ENCODE peak calls at places on chromosome 10, in five cellular contexts. T is aorta, B is body of pancreas, C is PC-3, Z is mucosa of descending colon. K is an unnamed sample.

GRCh38 chr10:125283831-125284614 is 123.7 kb upstream of the CTBP2 start:
- DNase-seq in Z (no peak), C (no peak), T (no peak), B (no peak), K (no peak)

GRCh38 chr10:103668351-103669242 is 175.1 kb downstream of the NEURL1 start:
- DNase-seq in Z (peak; percentile 74), C (no peak), B (peak; percentile 39), T (peak; percentile 79), K (peak; percentile 84)

GRCh38 chr10:114311023-114311422 is 72.0 kb downstream of the VWA2 start:
- DNase-seq in Z (no peak), C (no peak), B (no peak), T (no peak), K (no peak)

GRCh38 chr10:3009341-3009740 is 58.0 kb upstream of the PFKP start:
- DNase-seq in B (no peak), T (no peak), C (peak; percentile 36), Z (no peak), K (no peak)

GRCh38 chr10:60008816-60009215 is 102.5 kb upstream of the CCDC6 start:
- DNase-seq in Z (no peak), C (peak; percentile 74), B (no peak), T (no peak), K (no peak)

GRCh38 chr10:73163096-73163495 is 4.7 kb downstream of the ECD start:
- DNase-seq in B (no peak), C (no peak), T (no peak), Z (no peak), K (no peak)

GRCh38 chr10:96267234-96267705 is 4.1 kb downstream of the BLNK start:
- DNase-seq in T (no peak), B (no peak), Z (no peak), C (no peak), K (no peak)

GRCh38 chr10:131094406-131095108 is 217.0 kb downstream of the TCERG1L start:
- DNase-seq in B (no peak), T (no peak), Z (no peak), C (peak; percentile 3), K (peak; percentile 44)

GRCh38 chr10:71659050-71659738 is 60.4 kb downstream of the C10orf105 start:
- DNase-seq in C (no peak), T (no peak), Z (no peak), B (no peak), K (no peak)

GRCh38 chr10:74174533-74174932 is 23.5 kb downstream of the ADK start:
- DNase-seq in T (no peak), Z (no peak), C (peak; percentile 69), B (no peak), K (no peak)

GRCh38 chr10:5573968-5574641 is 49.3 kb downstream of the CALML3 start:
- DNase-seq in Z (no peak), B (no peak), C (no peak), T (peak; percentile 30), K (no peak)

GRCh38 chr10:46022978-46023702 is 7.3 kb downstream of the NCOA4 start:
- DNase-seq in C (peak; percentile 82), B (peak; percentile 89), T (peak; percentile 96), Z (peak; percentile 95), K (peak; percentile 99)

GRCh38 chr10:124059552-124059951 is 33.8 kb downstream of the CHST15 start:
- DNase-seq in T (no peak), B (no peak), C (no peak), Z (no peak), K (no peak)

GRCh38 chr10:95411635-95412034 is 120.8 kb upstream of the PDLIM1 start:
- DNase-seq in Z (no peak), T (no peak), B (no peak), C (no peak), K (no peak)

GRCh38 chr10:17007381-17007780 is 122.2 kb downstream of the CUBN start:
- DNase-seq in Z (no peak), C (no peak), T (no peak), B (no peak), K (no peak)

GRCh38 chr10:59702347-59702746 is 7.3 kb downstream of the SLC16A9 start:
- DNase-seq in T (no peak), Z (no peak), C (peak; percentile 97), B (no peak), K (no peak)

DNA sequence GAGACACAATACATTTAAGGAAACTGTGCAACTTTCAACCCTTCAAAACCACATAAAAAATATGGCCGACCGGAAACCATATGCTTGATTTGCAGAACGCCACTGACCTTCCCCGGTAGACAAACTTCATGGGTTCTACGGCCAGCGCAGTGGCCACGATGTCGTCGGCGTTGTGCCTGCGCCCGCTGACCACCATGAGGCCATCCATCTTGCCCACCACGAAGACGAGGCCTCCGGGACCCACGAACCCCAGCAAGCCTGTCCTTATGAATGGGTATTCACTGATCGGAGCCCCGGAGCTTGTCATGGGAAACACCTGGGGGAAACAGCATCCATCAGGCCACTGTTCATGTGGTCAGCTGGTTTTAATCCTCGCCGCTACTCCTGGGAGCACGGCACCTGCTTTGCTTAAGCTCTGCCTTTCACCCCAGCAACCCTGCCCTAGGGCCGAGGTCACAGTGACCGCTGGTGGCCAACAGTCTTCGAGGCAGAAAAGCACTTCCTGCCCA is 229.1 kb downstream of the ZMYND11 start:
- DNase-seq in T (no peak), Z (no peak), B (no peak), C (no peak), K (peak; percentile 59)
- H3K36me3 ChIP-seq in T (no peaks in the 10 kb centered on the region), Z (no peaks in the 10 kb centered on the region), B (no peaks in the 10 kb centered on the region), C (no peaks in the 10 kb centered on the region), K (no peaks in the 10 kb centered on the region)

DNA sequence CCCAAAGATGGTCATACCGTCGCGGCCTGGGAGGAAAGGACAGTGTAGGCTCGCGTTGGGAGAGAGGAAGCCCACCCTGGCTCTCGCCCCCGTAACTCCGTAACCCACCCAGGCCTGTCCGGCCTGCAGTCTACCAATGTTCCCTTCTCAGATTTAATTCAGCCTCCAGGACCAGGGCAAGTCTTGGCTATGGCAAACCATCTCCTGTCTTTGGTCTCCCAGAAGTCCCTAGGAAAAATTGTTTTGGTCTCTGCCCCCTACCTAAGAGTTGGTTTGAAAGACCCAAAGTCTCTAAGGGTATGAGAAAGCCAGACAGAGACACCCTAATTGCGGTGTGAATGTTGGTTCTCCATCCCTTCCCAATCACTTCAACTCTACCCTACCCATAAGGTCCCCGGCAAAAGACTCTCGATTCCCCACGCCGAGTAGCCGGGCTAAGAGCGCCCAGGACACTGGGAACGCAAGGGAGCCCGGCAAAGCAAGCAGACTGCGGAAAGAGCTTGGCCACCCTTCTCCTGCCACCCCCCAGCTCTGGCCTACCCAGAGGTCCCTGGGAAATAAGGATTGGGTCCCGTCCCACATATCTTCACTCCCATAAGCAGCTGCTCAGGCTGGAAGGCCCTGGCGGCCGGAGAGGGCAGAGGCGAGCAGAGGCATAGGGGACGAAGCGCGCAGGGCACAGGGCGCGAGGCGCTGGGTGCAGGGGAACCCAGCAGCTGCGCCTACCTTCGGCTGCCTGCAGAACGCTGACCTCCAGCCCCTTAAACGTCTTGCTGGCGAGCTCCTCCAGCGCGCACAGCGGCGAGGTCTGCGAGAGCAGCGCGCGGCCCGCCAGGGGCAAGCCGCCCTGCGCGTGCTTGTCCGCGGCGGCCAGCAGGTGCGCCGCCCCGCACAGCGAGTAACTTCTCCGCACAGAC is 1.2 kb downstream of the LBX1 start:
- DNase-seq in C (no peak), Z (no peak), B (no peak), T (no peak), K (no peak)
- H3K4me1 ChIP-seq in C (peaks cover 4% of the 10 kb centered on the region), Z (peaks cover 31% of the 10 kb centered on the region), B (peaks cover 66% of the 10 kb centered on the region), T (no peaks in the 10 kb centered on the region), K (peaks cover 11% of the 10 kb centered on the region)

DNA sequence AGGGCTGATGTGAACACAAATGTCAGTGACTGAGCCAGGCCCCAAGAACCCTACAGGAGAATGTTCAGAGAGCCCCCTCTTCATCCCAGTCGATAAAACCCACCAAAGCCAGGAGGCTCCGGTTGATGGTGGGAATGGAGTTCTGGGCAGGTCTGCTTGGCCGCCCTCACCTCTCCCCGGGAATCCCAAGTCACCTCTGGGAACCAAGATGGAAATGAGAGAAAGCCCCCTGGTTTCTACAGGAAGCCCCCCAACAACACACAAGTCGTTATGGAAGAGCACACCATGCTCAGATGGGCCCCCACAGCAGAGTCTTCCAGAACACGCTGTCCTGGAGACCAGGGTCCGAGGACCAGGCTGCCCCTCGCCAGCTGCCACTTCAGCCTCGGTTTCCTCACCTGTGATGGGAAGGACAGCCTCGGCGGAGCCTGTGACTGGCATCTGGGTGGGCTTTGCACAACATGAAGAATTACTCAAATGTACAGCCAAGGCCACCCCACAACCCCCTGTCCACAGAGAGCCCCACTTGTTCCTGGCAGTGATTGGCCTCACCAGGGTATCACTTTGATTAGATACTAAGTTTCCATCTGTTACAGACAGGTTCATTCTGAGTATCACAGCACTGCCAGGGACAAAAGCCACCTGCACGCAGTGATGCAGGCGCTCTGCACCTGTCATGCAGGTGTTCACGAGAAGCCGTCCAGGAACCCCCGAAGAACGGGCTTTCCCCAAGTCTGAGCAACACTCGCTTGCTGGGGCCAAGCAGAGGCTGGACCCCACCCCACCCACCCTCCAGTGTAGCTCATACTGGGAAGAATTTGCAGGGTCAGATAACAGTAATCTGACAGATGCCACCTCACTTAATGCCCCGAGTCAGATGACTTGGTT is 57.6 kb downstream of the MKI67 start:
- DNase-seq in C (no peak), B (no peak), Z (no peak), T (peak; percentile 36), K (no peak)
- H3K36me3 ChIP-seq in C (no peaks in the 10 kb centered on the region), B (no peaks in the 10 kb centered on the region), Z (no peaks in the 10 kb centered on the region), T (no peaks in the 10 kb centered on the region), K (peaks cover 96% of the 10 kb centered on the region)

GRCh38 chr10:99619851-99620712 is at the start of gene SLC25A28:
- DNase-seq in T (peak; percentile 96), Z (peak; percentile 97), C (peak; percentile 97), B (peak; percentile 97), K (peak; percentile 96)
- H3K4me1 ChIP-seq in T (no peaks in the 10 kb centered on the region), Z (peaks cover 7% of the 10 kb centered on the region), C (peaks cover 24% of the 10 kb centered on the region), B (peaks cover 35% of the 10 kb centered on the region), K (peaks cover 50% of the 10 kb centered on the region)

GRCh38 chr10:47175181-47176080 is 124.6 kb upstream of the GDF10 start:
- DNase-seq in T (no peak), Z (no peak), B (no peak), C (no peak), K (no peak)
- H3K36me3 ChIP-seq in T (no peaks in the 10 kb centered on the region), Z (no peaks in the 10 kb centered on the region), B (no peaks in the 10 kb centered on the region), C (no peaks in the 10 kb centered on the region), K (no peaks in the 10 kb centered on the region)

GRCh38 chr10:598415-599170 is 90.9 kb downstream of the DIP2C start:
- DNase-seq in Z (no peak), B (no peak), T (peak; percentile 11), C (no peak), K (peak; percentile 42)
- H3K4me1 ChIP-seq in Z (no peaks in the 10 kb centered on the region), B (peaks cover 24% of the 10 kb centered on the region), T (no peaks in the 10 kb centered on the region), C (no peaks in the 10 kb centered on the region), K (peaks cover 5% of the 10 kb centered on the region)